ENCODE peak calls at places on chromosomes 13 and 19, in ten cellular contexts. One of them, this sample, is unnamed.

GRCh38 chr13:95677564-95678386 is 836 bp downstream of the DNAJC3 start:
- DNase-seq in body of pancreas: peak; percentile 62
- DNase-seq in activated CD4-positive, alpha-beta T cell treated with anti-CD3 and anti-CD28 coated beads, Interleukin-2, amount 50 U/mL, for 1 hour: no peak
- DNase-seq in fibroblast of lung: peak; percentile 39
- DNase-seq in NCI-H2081: no peak
- DNase-seq in stimulated activated CD4-positive, alpha-beta T cell treated with anti-CD3 and anti-CD28 coated beads, Interleukin-1b, Interleukin-23, amount 100 ng/mL, for 24 hours: no peak
- DNase-seq in left cardiac atrium: no peak
- DNase-seq in NCI-H774: no peak
- DNase-seq in NCI-H187 treated with DMSO at 0.1 percent for 48 hours: no peak
- DNase-seq in cardiac muscle cell: peak; percentile 14
- DNase-seq in this sample: no peak

GRCh38 chr13:107277911-107278310 is 710.0 kb upstream of the ARGLU1 start:
- DNase-seq in activated CD4-positive, alpha-beta T cell treated with anti-CD3 and anti-CD28 coated beads, Interleukin-2, amount 50 U/mL, for 1 hour: no peak
- DNase-seq in stimulated activated CD4-positive, alpha-beta T cell treated with anti-CD3 and anti-CD28 coated beads, Interleukin-1b, Interleukin-23, amount 100 ng/mL, for 24 hours: no peak
- DNase-seq in left cardiac atrium: no peak
- DNase-seq in NCI-H187 treated with DMSO at 0.1 percent for 48 hours: no peak
- DNase-seq in body of pancreas: no peak
- DNase-seq in NCI-H774: no peak
- DNase-seq in NCI-H2081: no peak
- DNase-seq in fibroblast of lung: peak; percentile 43
- DNase-seq in cardiac muscle cell: no peak
- DNase-seq in this sample: no peak

GRCh38 chr13:27018882-27019281 is 152.7 kb downstream of the USP12 start:
- DNase-seq in stimulated activated CD4-positive, alpha-beta T cell treated with anti-CD3 and anti-CD28 coated beads, Interleukin-1b, Interleukin-23, amount 100 ng/mL, for 24 hours: no peak
- DNase-seq in NCI-H2081: no peak
- DNase-seq in left cardiac atrium: no peak
- DNase-seq in cardiac muscle cell: peak; percentile 17
- DNase-seq in activated CD4-positive, alpha-beta T cell treated with anti-CD3 and anti-CD28 coated beads, Interleukin-2, amount 50 U/mL, for 1 hour: no peak
- DNase-seq in NCI-H187 treated with DMSO at 0.1 percent for 48 hours: no peak
- DNase-seq in body of pancreas: no peak
- DNase-seq in NCI-H774: no peak
- DNase-seq in fibroblast of lung: no peak
- DNase-seq in this sample: no peak

GRCh38 chr13:24207841-24208240 is 47.3 kb downstream of the SPATA13 start:
- DNase-seq in NCI-H2081: no peak
- DNase-seq in stimulated activated CD4-positive, alpha-beta T cell treated with anti-CD3 and anti-CD28 coated beads, Interleukin-1b, Interleukin-23, amount 100 ng/mL, for 24 hours: no peak
- DNase-seq in NCI-H774: no peak
- DNase-seq in activated CD4-positive, alpha-beta T cell treated with anti-CD3 and anti-CD28 coated beads, Interleukin-2, amount 50 U/mL, for 1 hour: no peak
- DNase-seq in body of pancreas: no peak
- DNase-seq in NCI-H187 treated with DMSO at 0.1 percent for 48 hours: no peak
- DNase-seq in left cardiac atrium: no peak
- DNase-seq in fibroblast of lung: no peak
- DNase-seq in cardiac muscle cell: no peak
- DNase-seq in this sample: no peak

GRCh38 chr13:111282425-111282824 is 38.0 kb upstream of the TEX29 start:
- DNase-seq in cardiac muscle cell: no peak
- DNase-seq in activated CD4-positive, alpha-beta T cell treated with anti-CD3 and anti-CD28 coated beads, Interleukin-2, amount 50 U/mL, for 1 hour: no peak
- DNase-seq in NCI-H774: no peak
- DNase-seq in fibroblast of lung: no peak
- DNase-seq in NCI-H187 treated with DMSO at 0.1 percent for 48 hours: no peak
- DNase-seq in NCI-H2081: no peak
- DNase-seq in left cardiac atrium: no peak
- DNase-seq in body of pancreas: peak; percentile 66
- DNase-seq in stimulated activated CD4-positive, alpha-beta T cell treated with anti-CD3 and anti-CD28 coated beads, Interleukin-1b, Interleukin-23, amount 100 ng/mL, for 24 hours: no peak
- DNase-seq in this sample: no peak

GRCh38 chr19:30224689-30225606 is 147.2 kb upstream of the ZNF536 start:
- DNase-seq in NCI-H187 treated with DMSO at 0.1 percent for 48 hours: no peak
- DNase-seq in stimulated activated CD4-positive, alpha-beta T cell treated with anti-CD3 and anti-CD28 coated beads, Interleukin-1b, Interleukin-23, amount 100 ng/mL, for 24 hours: no peak
- DNase-seq in NCI-H2081: no peak
- DNase-seq in activated CD4-positive, alpha-beta T cell treated with anti-CD3 and anti-CD28 coated beads, Interleukin-2, amount 50 U/mL, for 1 hour: no peak
- DNase-seq in left cardiac atrium: no peak
- DNase-seq in cardiac muscle cell: no peak
- DNase-seq in body of pancreas: no peak
- DNase-seq in fibroblast of lung: no peak
- DNase-seq in NCI-H774: peak; percentile 5
- DNase-seq in this sample: peak; percentile 40

GRCh38 chr13:83794627-83795026 is 87.6 kb downstream of the SLITRK1 start:
- DNase-seq in fibroblast of lung: no peak
- DNase-seq in NCI-H2081: no peak
- DNase-seq in body of pancreas: no peak
- DNase-seq in stimulated activated CD4-positive, alpha-beta T cell treated with anti-CD3 and anti-CD28 coated beads, Interleukin-1b, Interleukin-23, amount 100 ng/mL, for 24 hours: no peak
- DNase-seq in NCI-H187 treated with DMSO at 0.1 percent for 48 hours: no peak
- DNase-seq in NCI-H774: no peak
- DNase-seq in cardiac muscle cell: no peak
- DNase-seq in left cardiac atrium: no peak
- DNase-seq in activated CD4-positive, alpha-beta T cell treated with anti-CD3 and anti-CD28 coated beads, Interleukin-2, amount 50 U/mL, for 1 hour: no peak
- DNase-seq in this sample: no peak

GRCh38 chr13:92317066-92317465 is 909.5 kb upstream of the GPC6 start:
- DNase-seq in NCI-H187 treated with DMSO at 0.1 percent for 48 hours: no peak
- DNase-seq in stimulated activated CD4-positive, alpha-beta T cell treated with anti-CD3 and anti-CD28 coated beads, Interleukin-1b, Interleukin-23, amount 100 ng/mL, for 24 hours: no peak
- DNase-seq in left cardiac atrium: no peak
- DNase-seq in cardiac muscle cell: no peak
- DNase-seq in body of pancreas: no peak
- DNase-seq in activated CD4-positive, alpha-beta T cell treated with anti-CD3 and anti-CD28 coated beads, Interleukin-2, amount 50 U/mL, for 1 hour: no peak
- DNase-seq in NCI-H774: no peak
- DNase-seq in NCI-H2081: no peak
- DNase-seq in fibroblast of lung: peak; percentile 83
- DNase-seq in this sample: no peak

GRCh38 chr19:411723-412355 is 2.9 kb upstream of the C2CD4C start:
- DNase-seq in body of pancreas: no peak
- DNase-seq in left cardiac atrium: no peak
- DNase-seq in NCI-H774: no peak
- DNase-seq in NCI-H187 treated with DMSO at 0.1 percent for 48 hours: no peak
- DNase-seq in NCI-H2081: no peak
- DNase-seq in stimulated activated CD4-positive, alpha-beta T cell treated with anti-CD3 and anti-CD28 coated beads, Interleukin-1b, Interleukin-23, amount 100 ng/mL, for 24 hours: no peak
- DNase-seq in cardiac muscle cell: no peak
- DNase-seq in fibroblast of lung: no peak
- DNase-seq in activated CD4-positive, alpha-beta T cell treated with anti-CD3 and anti-CD28 coated beads, Interleukin-2, amount 50 U/mL, for 1 hour: no peak
- DNase-seq in this sample: peak; percentile 33

GRCh38 chr13:22243519-22244197 is 572.8 kb downstream of the FGF9 start:
- DNase-seq in NCI-H187 treated with DMSO at 0.1 percent for 48 hours: no peak
- DNase-seq in stimulated activated CD4-positive, alpha-beta T cell treated with anti-CD3 and anti-CD28 coated beads, Interleukin-1b, Interleukin-23, amount 100 ng/mL, for 24 hours: no peak
- DNase-seq in activated CD4-positive, alpha-beta T cell treated with anti-CD3 and anti-CD28 coated beads, Interleukin-2, amount 50 U/mL, for 1 hour: no peak
- DNase-seq in cardiac muscle cell: no peak
- DNase-seq in left cardiac atrium: no peak
- DNase-seq in NCI-H2081: no peak
- DNase-seq in NCI-H774: no peak
- DNase-seq in body of pancreas: no peak
- DNase-seq in fibroblast of lung: no peak
- DNase-seq in this sample: no peak

GRCh38 chr13:40485611-40486517 is 180.6 kb downstream of the FOXO1 start:
- DNase-seq in NCI-H774: no peak
- DNase-seq in fibroblast of lung: no peak
- DNase-seq in activated CD4-positive, alpha-beta T cell treated with anti-CD3 and anti-CD28 coated beads, Interleukin-2, amount 50 U/mL, for 1 hour: peak; percentile 67
- DNase-seq in left cardiac atrium: no peak
- DNase-seq in NCI-H187 treated with DMSO at 0.1 percent for 48 hours: no peak
- DNase-seq in NCI-H2081: no peak
- DNase-seq in stimulated activated CD4-positive, alpha-beta T cell treated with anti-CD3 and anti-CD28 coated beads, Interleukin-1b, Interleukin-23, amount 100 ng/mL, for 24 hours: no peak
- DNase-seq in cardiac muscle cell: no peak
- DNase-seq in body of pancreas: no peak
- DNase-seq in this sample: no peak

GRCh38 chr19:48676887-48677286 is 4.1 kb upstream of the NTN5 start:
- DNase-seq in activated CD4-positive, alpha-beta T cell treated with anti-CD3 and anti-CD28 coated beads, Interleukin-2, amount 50 U/mL, for 1 hour: no peak
- DNase-seq in body of pancreas: no peak
- DNase-seq in cardiac muscle cell: no peak
- DNase-seq in NCI-H187 treated with DMSO at 0.1 percent for 48 hours: no peak
- DNase-seq in NCI-H774: no peak
- DNase-seq in NCI-H2081: no peak
- DNase-seq in stimulated activated CD4-positive, alpha-beta T cell treated with anti-CD3 and anti-CD28 coated beads, Interleukin-1b, Interleukin-23, amount 100 ng/mL, for 24 hours: no peak
- DNase-seq in fibroblast of lung: no peak
- DNase-seq in left cardiac atrium: no peak
- DNase-seq in this sample: no peak

GRCh38 chr13:102846261-102847015 is 606 bp downstream of the ERCC5 start:
- DNase-seq in NCI-H774: no peak
- DNase-seq in NCI-H187 treated with DMSO at 0.1 percent for 48 hours: no peak
- DNase-seq in cardiac muscle cell: peak; percentile 39
- DNase-seq in activated CD4-positive, alpha-beta T cell treated with anti-CD3 and anti-CD28 coated beads, Interleukin-2, amount 50 U/mL, for 1 hour: peak; percentile 53
- DNase-seq in fibroblast of lung: peak; percentile 41
- DNase-seq in stimulated activated CD4-positive, alpha-beta T cell treated with anti-CD3 and anti-CD28 coated beads, Interleukin-1b, Interleukin-23, amount 100 ng/mL, for 24 hours: no peak
- DNase-seq in NCI-H2081: no peak
- DNase-seq in left cardiac atrium: peak; percentile 50
- DNase-seq in body of pancreas: peak; percentile 52
- DNase-seq in this sample: no peak

GRCh38 chr13:90502762-90503161 is 844.7 kb upstream of the MIR17HG start:
- DNase-seq in NCI-H187 treated with DMSO at 0.1 percent for 48 hours: no peak
- DNase-seq in activated CD4-positive, alpha-beta T cell treated with anti-CD3 and anti-CD28 coated beads, Interleukin-2, amount 50 U/mL, for 1 hour: no peak
- DNase-seq in fibroblast of lung: no peak
- DNase-seq in NCI-H2081: no peak
- DNase-seq in NCI-H774: no peak
- DNase-seq in stimulated activated CD4-positive, alpha-beta T cell treated with anti-CD3 and anti-CD28 coated beads, Interleukin-1b, Interleukin-23, amount 100 ng/mL, for 24 hours: no peak
- DNase-seq in body of pancreas: no peak
- DNase-seq in cardiac muscle cell: peak; percentile 76
- DNase-seq in left cardiac atrium: no peak
- DNase-seq in this sample: no peak

GRCh38 chr19:56566904-56567273 is 379 bp upstream of the ZNF470 start:
- DNase-seq in stimulated activated CD4-positive, alpha-beta T cell treated with anti-CD3 and anti-CD28 coated beads, Interleukin-1b, Interleukin-23, amount 100 ng/mL, for 24 hours: peak; percentile 4
- DNase-seq in NCI-H774: peak; percentile 16
- DNase-seq in activated CD4-positive, alpha-beta T cell treated with anti-CD3 and anti-CD28 coated beads, Interleukin-2, amount 50 U/mL, for 1 hour: peak; percentile 23
- DNase-seq in NCI-H2081: no peak
- DNase-seq in NCI-H187 treated with DMSO at 0.1 percent for 48 hours: no peak
- DNase-seq in left cardiac atrium: peak; percentile 71
- DNase-seq in fibroblast of lung: no peak
- DNase-seq in body of pancreas: peak; percentile 34
- DNase-seq in cardiac muscle cell: no peak
- DNase-seq in this sample: peak; percentile 23

GRCh38 chr19:2413629-2414028 is 13.8 kb downstream of the TIMM13 start:
- DNase-seq in NCI-H187 treated with DMSO at 0.1 percent for 48 hours: no peak
- DNase-seq in left cardiac atrium: no peak
- DNase-seq in NCI-H774: no peak
- DNase-seq in fibroblast of lung: no peak
- DNase-seq in cardiac muscle cell: no peak
- DNase-seq in body of pancreas: no peak
- DNase-seq in stimulated activated CD4-positive, alpha-beta T cell treated with anti-CD3 and anti-CD28 coated beads, Interleukin-1b, Interleukin-23, amount 100 ng/mL, for 24 hours: no peak
- DNase-seq in NCI-H2081: no peak
- DNase-seq in activated CD4-positive, alpha-beta T cell treated with anti-CD3 and anti-CD28 coated beads, Interleukin-2, amount 50 U/mL, for 1 hour: no peak
- DNase-seq in this sample: no peak

GRCh38 chr19:48558018-48558684 is 6.2 kb downstream of the SULT2B1 start:
- DNase-seq in NCI-H2081: no peak
- DNase-seq in NCI-H774: no peak
- DNase-seq in body of pancreas: peak; percentile 42
- DNase-seq in NCI-H187 treated with DMSO at 0.1 percent for 48 hours: no peak
- DNase-seq in stimulated activated CD4-positive, alpha-beta T cell treated with anti-CD3 and anti-CD28 coated beads, Interleukin-1b, Interleukin-23, amount 100 ng/mL, for 24 hours: no peak
- DNase-seq in left cardiac atrium: no peak
- DNase-seq in activated CD4-positive, alpha-beta T cell treated with anti-CD3 and anti-CD28 coated beads, Interleukin-2, amount 50 U/mL, for 1 hour: no peak
- DNase-seq in cardiac muscle cell: no peak
- DNase-seq in fibroblast of lung: peak; percentile 66
- DNase-seq in this sample: no peak

GRCh38 chr13:36030670-36031331 is 100.4 kb downstream of the DCLK1 start:
- DNase-seq in NCI-H2081: no peak
- DNase-seq in NCI-H774: no peak
- DNase-seq in stimulated activated CD4-positive, alpha-beta T cell treated with anti-CD3 and anti-CD28 coated beads, Interleukin-1b, Interleukin-23, amount 100 ng/mL, for 24 hours: no peak
- DNase-seq in body of pancreas: peak; percentile 40
- DNase-seq in left cardiac atrium: peak; percentile 34
- DNase-seq in NCI-H187 treated with DMSO at 0.1 percent for 48 hours: no peak
- DNase-seq in cardiac muscle cell: no peak
- DNase-seq in fibroblast of lung: peak; percentile 93
- DNase-seq in activated CD4-positive, alpha-beta T cell treated with anti-CD3 and anti-CD28 coated beads, Interleukin-2, amount 50 U/mL, for 1 hour: no peak
- DNase-seq in this sample: no peak

GRCh38 chr13:40388617-40389016 is 277.8 kb downstream of the FOXO1 start:
- DNase-seq in activated CD4-positive, alpha-beta T cell treated with anti-CD3 and anti-CD28 coated beads, Interleukin-2, amount 50 U/mL, for 1 hour: peak; percentile 72
- DNase-seq in cardiac muscle cell: no peak
- DNase-seq in body of pancreas: peak; percentile 44
- DNase-seq in NCI-H2081: no peak
- DNase-seq in fibroblast of lung: peak; percentile 58
- DNase-seq in left cardiac atrium: peak; percentile 26
- DNase-seq in NCI-H187 treated with DMSO at 0.1 percent for 48 hours: no peak
- DNase-seq in stimulated activated CD4-positive, alpha-beta T cell treated with anti-CD3 and anti-CD28 coated beads, Interleukin-1b, Interleukin-23, amount 100 ng/mL, for 24 hours: peak; percentile 33
- DNase-seq in NCI-H774: no peak
- DNase-seq in this sample: no peak

GRCh38 chr19:2041436-2041685 is 9.7 kb downstream of the MKNK2 start:
- DNase-seq in NCI-H774: no peak
- DNase-seq in stimulated activated CD4-positive, alpha-beta T cell treated with anti-CD3 and anti-CD28 coated beads, Interleukin-1b, Interleukin-23, amount 100 ng/mL, for 24 hours: no peak
- DNase-seq in activated CD4-positive, alpha-beta T cell treated with anti-CD3 and anti-CD28 coated beads, Interleukin-2, amount 50 U/mL, for 1 hour: no peak
- DNase-seq in cardiac muscle cell: no peak
- DNase-seq in NCI-H187 treated with DMSO at 0.1 percent for 48 hours: no peak
- DNase-seq in fibroblast of lung: no peak
- DNase-seq in body of pancreas: no peak
- DNase-seq in NCI-H2081: no peak
- DNase-seq in left cardiac atrium: no peak
- DNase-seq in this sample: no peak

GRCh38 chr19:1098177-1099051 is 3.2 kb upstream of the POLR2E start:
- DNase-seq in NCI-H774: peak; percentile 93
- DNase-seq in NCI-H2081: no peak
- DNase-seq in NCI-H187 treated with DMSO at 0.1 percent for 48 hours: no peak
- DNase-seq in activated CD4-positive, alpha-beta T cell treated with anti-CD3 and anti-CD28 coated beads, Interleukin-2, amount 50 U/mL, for 1 hour: no peak
- DNase-seq in left cardiac atrium: no peak
- DNase-seq in stimulated activated CD4-positive, alpha-beta T cell treated with anti-CD3 and anti-CD28 coated beads, Interleukin-1b, Interleukin-23, amount 100 ng/mL, for 24 hours: no peak
- DNase-seq in cardiac muscle cell: no peak
- DNase-seq in body of pancreas: no peak
- DNase-seq in fibroblast of lung: no peak
- DNase-seq in this sample: no peak

GRCh38 chr13:50701469-50701868 is 142.0 kb downstream of the DLEU7 start:
- DNase-seq in body of pancreas: no peak
- DNase-seq in activated CD4-positive, alpha-beta T cell treated with anti-CD3 and anti-CD28 coated beads, Interleukin-2, amount 50 U/mL, for 1 hour: no peak
- DNase-seq in NCI-H774: no peak
- DNase-seq in left cardiac atrium: no peak
- DNase-seq in stimulated activated CD4-positive, alpha-beta T cell treated with anti-CD3 and anti-CD28 coated beads, Interleukin-1b, Interleukin-23, amount 100 ng/mL, for 24 hours: no peak
- DNase-seq in NCI-H2081: no peak
- DNase-seq in fibroblast of lung: no peak
- DNase-seq in cardiac muscle cell: no peak
- DNase-seq in NCI-H187 treated with DMSO at 0.1 percent for 48 hours: no peak
- DNase-seq in this sample: no peak

GRCh38 chr13:41019027-41019487 is at the start of gene ELF1:
- DNase-seq in activated CD4-positive, alpha-beta T cell treated with anti-CD3 and anti-CD28 coated beads, Interleukin-2, amount 50 U/mL, for 1 hour: peak; percentile 52
- DNase-seq in NCI-H2081: peak; percentile 30
- DNase-seq in fibroblast of lung: peak; percentile 72
- DNase-seq in left cardiac atrium: peak; percentile 36
- DNase-seq in body of pancreas: peak; percentile 83
- DNase-seq in cardiac muscle cell: no peak
- DNase-seq in stimulated activated CD4-positive, alpha-beta T cell treated with anti-CD3 and anti-CD28 coated beads, Interleukin-1b, Interleukin-23, amount 100 ng/mL, for 24 hours: peak; percentile 12
- DNase-seq in NCI-H774: peak; percentile 37
- DNase-seq in NCI-H187 treated with DMSO at 0.1 percent for 48 hours: no peak
- DNase-seq in this sample: no peak

GRCh38 chr13:39327080-39327479 is 275.9 kb downstream of the LHFPL6 start:
- DNase-seq in body of pancreas: no peak
- DNase-seq in activated CD4-positive, alpha-beta T cell treated with anti-CD3 and anti-CD28 coated beads, Interleukin-2, amount 50 U/mL, for 1 hour: no peak
- DNase-seq in cardiac muscle cell: no peak
- DNase-seq in NCI-H774: no peak
- DNase-seq in left cardiac atrium: no peak
- DNase-seq in NCI-H2081: no peak
- DNase-seq in stimulated activated CD4-positive, alpha-beta T cell treated with anti-CD3 and anti-CD28 coated beads, Interleukin-1b, Interleukin-23, amount 100 ng/mL, for 24 hours: no peak
- DNase-seq in NCI-H187 treated with DMSO at 0.1 percent for 48 hours: no peak
- DNase-seq in fibroblast of lung: no peak
- DNase-seq in this sample: no peak

GRCh38 chr19:50204811-50205675 is 1.6 kb downstream of the MYH14 start:
- DNase-seq in stimulated activated CD4-positive, alpha-beta T cell treated with anti-CD3 and anti-CD28 coated beads, Interleukin-1b, Interleukin-23, amount 100 ng/mL, for 24 hours: no peak
- DNase-seq in left cardiac atrium: peak; percentile 66
- DNase-seq in NCI-H187 treated with DMSO at 0.1 percent for 48 hours: peak; percentile 11
- DNase-seq in NCI-H774: peak; percentile 92
- DNase-seq in body of pancreas: peak; percentile 94
- DNase-seq in fibroblast of lung: no peak
- DNase-seq in activated CD4-positive, alpha-beta T cell treated with anti-CD3 and anti-CD28 coated beads, Interleukin-2, amount 50 U/mL, for 1 hour: peak; percentile 9
- DNase-seq in cardiac muscle cell: peak; percentile 52
- DNase-seq in NCI-H2081: peak; percentile 14
- DNase-seq in this sample: peak; percentile 81

GRCh38 chr13:97072297-97072696 is 78.0 kb upstream of the OXGR1 start:
- DNase-seq in fibroblast of lung: no peak
- DNase-seq in NCI-H2081: no peak
- DNase-seq in stimulated activated CD4-positive, alpha-beta T cell treated with anti-CD3 and anti-CD28 coated beads, Interleukin-1b, Interleukin-23, amount 100 ng/mL, for 24 hours: no peak
- DNase-seq in NCI-H187 treated with DMSO at 0.1 percent for 48 hours: no peak
- DNase-seq in body of pancreas: no peak
- DNase-seq in NCI-H774: no peak
- DNase-seq in left cardiac atrium: no peak
- DNase-seq in activated CD4-positive, alpha-beta T cell treated with anti-CD3 and anti-CD28 coated beads, Interleukin-2, amount 50 U/mL, for 1 hour: no peak
- DNase-seq in cardiac muscle cell: no peak
- DNase-seq in this sample: no peak

GRCh38 chr19:55600336-55601028 is 394 bp downstream of the ZNF524 start:
- DNase-seq in fibroblast of lung: peak; percentile 65
- DNase-seq in NCI-H2081: peak; percentile 93
- DNase-seq in left cardiac atrium: peak; percentile 80
- DNase-seq in NCI-H774: peak; percentile 89
- DNase-seq in NCI-H187 treated with DMSO at 0.1 percent for 48 hours: no peak
- DNase-seq in body of pancreas: peak; percentile 82
- DNase-seq in activated CD4-positive, alpha-beta T cell treated with anti-CD3 and anti-CD28 coated beads, Interleukin-2, amount 50 U/mL, for 1 hour: no peak
- DNase-seq in cardiac muscle cell: peak; percentile 92
- DNase-seq in stimulated activated CD4-positive, alpha-beta T cell treated with anti-CD3 and anti-CD28 coated beads, Interleukin-1b, Interleukin-23, amount 100 ng/mL, for 24 hours: no peak
- DNase-seq in this sample: no peak

GRCh38 chr13:98658131-98658530 is 81.2 kb upstream of the STK24 start:
- DNase-seq in activated CD4-positive, alpha-beta T cell treated with anti-CD3 and anti-CD28 coated beads, Interleukin-2, amount 50 U/mL, for 1 hour: no peak
- DNase-seq in cardiac muscle cell: no peak
- DNase-seq in fibroblast of lung: no peak
- DNase-seq in NCI-H774: no peak
- DNase-seq in left cardiac atrium: no peak
- DNase-seq in NCI-H2081: no peak
- DNase-seq in stimulated activated CD4-positive, alpha-beta T cell treated with anti-CD3 and anti-CD28 coated beads, Interleukin-1b, Interleukin-23, amount 100 ng/mL, for 24 hours: no peak
- DNase-seq in NCI-H187 treated with DMSO at 0.1 percent for 48 hours: no peak
- DNase-seq in body of pancreas: no peak
- DNase-seq in this sample: no peak